ENCODE peak calls at places on chromosomes 6 and 20, in seven cellular contexts. B is dorsolateral prefrontal cortex; K is NCI-H2171; R is Ammon's horn; F is SW480; N is activated naive CD8-positive, alpha-beta T cell treated with anti-CD3 and anti-CD28 coated beads for 36 hours; L is epithelial cell of prostate. Z is an unnamed sample.

GRCh38 chr6:110509617-110510231 is 33.3 kb upstream of the SLC22A16 start:
- DNase-seq in B (no peak), K (no peak), R (no peak), F (peak), N (no peak), L (no peak), Z (peak)

GRCh38 chr6:18118330-18118729 is 4.1 kb downstream of the NHLRC1 start:
- DNase-seq in B (no peak), K (peak), R (no peak), F (no peak), N (no peak), L (no peak), Z (no peak)

GRCh38 chr6:148457843-148458159 is 115.2 kb downstream of the SASH1 start:
- DNase-seq in B (no peak), K (no peak), R (no peak), F (no peak), N (no peak), L (no peak), Z (no peak)

GRCh38 chr6:30530013-30530412 is 26.3 kb downstream of the GNL1 start:
- DNase-seq in B (no peak), K (no peak), R (no peak), F (no peak), N (no peak), L (no peak), Z (no peak)

GRCh38 chr6:40338306-40338705 is 248.9 kb downstream of the LRFN2 start:
- DNase-seq in B (no peak), K (no peak), R (no peak), F (no peak), N (no peak), L (no peak), Z (no peak)

GRCh38 chr20:19403549-19403948 is 191.1 kb downstream of the SLC24A3 start:
- DNase-seq in B (no peak), K (no peak), R (no peak), F (no peak), N (no peak), L (no peak), Z (no peak)

GRCh38 chr6:122778961-122779671 is 400 bp upstream of the FABP7 start:
- DNase-seq in B (peak), K (no peak), R (peak), F (no peak), N (no peak), L (no peak), Z (no peak)

GRCh38 chr6:21527731-21528130 is 65.8 kb upstream of the SOX4 start:
- DNase-seq in B (no peak), K (no peak), R (no peak), F (no peak), N (no peak), L (no peak), Z (no peak)

GRCh38 chr6:37299990-37300389 is 42.0 kb upstream of the TMEM217 start:
- DNase-seq in B (no peak), K (no peak), R (no peak), F (no peak), N (no peak), L (no peak), Z (no peak)

Z was measured in glomerular endothelial cell.